ENCODE peak calls at places on chromosomes 5 and 9, in nine cellular contexts. X is stimulated activated CD4-positive, alpha-beta T cell treated with anti-CD3 and anti-CD28 coated beads, Interleukin-2, amount 100 ng/mL, for 4 hours; H is activated B cell treated with CpG ODN at 0.5 μM for 24 hours; I is NCI-H460; P is left cardiac atrium; C is activated CD4-positive, alpha-beta T cell treated with anti-CD3 and anti-CD28 coated beads for 4 hours; O is NCI-H774; U is stimulated activated CD8-positive, alpha-beta memory T cell treated with anti-CD3 and anti-CD28 coated beads, Interleukin-4, amount 100 ng/mL, for 4 hours; N is substantia nigra. Z is an unnamed sample.

GRCh38 chr5:65482280-65482726 is 583 bp upstream of the ADAMTS6 start:
- DNase-seq in O (peak), H (no peak), U (no peak), C (no peak), P (no peak), X (no peak), N (no peak), I (no peak), Z (peak)

GRCh38 chr5:73896117-73896516 is 270.1 kb downstream of the ARHGEF28 start:
- DNase-seq in H (no peak), P (no peak), O (no peak), U (no peak), N (no peak), C (no peak), I (no peak), X (no peak), Z (no peak)

GRCh38 chr9:22158983-22159382 is 149.9 kb upstream of the CDKN2B start:
- DNase-seq in U (no peak), H (no peak), I (peak), X (no peak), P (peak), C (no peak), O (no peak), N (no peak), Z (peak)

GRCh38 chr5:142322747-142323479 is 1.9 kb downstream of the SPRY4 start:
- DNase-seq in X (no peak), C (no peak), U (no peak), N (no peak), I (no peak), P (no peak), H (no peak), O (no peak), Z (no peak)

GRCh38 chr9:124260769-124261603 is 3.2 kb downstream of the NEK6 start:
- DNase-seq in O (no peak), X (no peak), H (no peak), N (no peak), P (peak), C (no peak), U (no peak), I (no peak), Z (peak)

GRCh38 chr9:3828495-3828894 is 302.7 kb upstream of the RFX3 start:
- DNase-seq in C (no peak), I (no peak), H (no peak), N (no peak), P (no peak), O (no peak), U (no peak), X (no peak), Z (no peak)

GRCh38 chr5:53052499-53052898 is 57.1 kb downstream of the MOCS2 start:
- DNase-seq in X (no peak), O (no peak), H (no peak), P (no peak), I (no peak), N (no peak), C (no peak), U (no peak), Z (no peak)

GRCh38 chr5:141960018-141960417 is 2.0 kb upstream of the PCDH12 start:
- DNase-seq in U (no peak), C (no peak), N (no peak), H (no peak), I (no peak), P (no peak), O (no peak), X (no peak), Z (no peak)

GRCh38 chr9:113623851-113624485 is 160.4 kb downstream of the RGS3 start:
- DNase-seq in N (no peak), C (no peak), H (no peak), U (no peak), P (no peak), X (no peak), I (no peak), O (no peak), Z (no peak)

GRCh38 chr9:37144762-37145161 is 24.4 kb downstream of the ZCCHC7 start:
- DNase-seq in U (no peak), I (no peak), N (no peak), H (no peak), O (no peak), X (no peak), P (no peak), C (no peak), Z (no peak)

GRCh38 chr9:124320062-124320973 is 62.6 kb downstream of the NEK6 start:
- DNase-seq in X (no peak), C (peak), I (peak), U (no peak), P (peak), N (peak), O (peak), H (peak), Z (peak)

Z was measured in SW480.